ENCODE peak calls at places on chromosomes 1 and 21, in seven cellular contexts. B is mucosa of descending colon; D is kidney; F is AG04450; V is adrenal gland; U is CD8-positive, alpha-beta T cell; Z is endodermal cell. G is an unnamed sample.
A peak's percentile ranks its signal among the peaks of the same experiment; 100 is the strongest.

GRCh38 chr1:10796029-10796944 is at the start of gene CASZ1:
- DNase-seq in B (peak; percentile 83), D (peak; percentile 92), F (peak; percentile 71), V (peak; percentile 84), U (no peak), Z (peak; percentile 94), G (no peak)

GRCh38 chr1:182909578-182909977 is 43.4 kb downstream of the SHCBP1L start:
- DNase-seq in B (no peak), D (no peak), F (no peak), V (no peak), U (no peak), Z (no peak), G (no peak)

GRCh38 chr1:157047064-157047410 is 1.5 kb upstream of the ARHGEF11 start:
- DNase-seq in B (no peak), D (no peak), F (no peak), V (no peak), U (no peak), Z (no peak), G (peak; percentile 28)

GRCh38 chr1:21651214-21652042 is 17.7 kb downstream of the RAP1GAP start:
- DNase-seq in B (no peak), D (no peak), F (no peak), V (peak; percentile 65), U (peak; percentile 38), Z (peak; percentile 90), G (no peak)

GRCh38 chr1:246117066-246117791 is 389.9 kb downstream of the SMYD3 start:
- DNase-seq in B (no peak), D (no peak), F (peak; percentile 32), V (peak; percentile 59), U (peak; percentile 77), Z (peak; percentile 75), G (peak; percentile 64)

GRCh38 chr1:109784551-109785252 is 21.0 kb upstream of the EPS8L3 start:
- DNase-seq in B (peak; percentile 29), D (peak; percentile 59), F (no peak), V (no peak), U (no peak), Z (peak; percentile 47), G (no peak)

GRCh38 chr1:169517544-169518186 is 31.9 kb upstream of the SLC19A2 start:
- DNase-seq in B (no peak), D (no peak), F (no peak), V (no peak), U (no peak), Z (no peak), G (no peak)

GRCh38 chr1:44031051-44031899 is at the start of gene SLC6A9:
- DNase-seq in B (peak; percentile 75), D (peak; percentile 88), F (peak; percentile 70), V (peak; percentile 85), U (peak; percentile 73), Z (peak; percentile 88), G (peak; percentile 34)

GRCh38 chr1:46113948-46114347 is 18.5 kb downstream of the PIK3R3 start:
- DNase-seq in B (no peak), D (no peak), F (no peak), V (no peak), U (no peak), Z (no peak), G (no peak)

DNA sequence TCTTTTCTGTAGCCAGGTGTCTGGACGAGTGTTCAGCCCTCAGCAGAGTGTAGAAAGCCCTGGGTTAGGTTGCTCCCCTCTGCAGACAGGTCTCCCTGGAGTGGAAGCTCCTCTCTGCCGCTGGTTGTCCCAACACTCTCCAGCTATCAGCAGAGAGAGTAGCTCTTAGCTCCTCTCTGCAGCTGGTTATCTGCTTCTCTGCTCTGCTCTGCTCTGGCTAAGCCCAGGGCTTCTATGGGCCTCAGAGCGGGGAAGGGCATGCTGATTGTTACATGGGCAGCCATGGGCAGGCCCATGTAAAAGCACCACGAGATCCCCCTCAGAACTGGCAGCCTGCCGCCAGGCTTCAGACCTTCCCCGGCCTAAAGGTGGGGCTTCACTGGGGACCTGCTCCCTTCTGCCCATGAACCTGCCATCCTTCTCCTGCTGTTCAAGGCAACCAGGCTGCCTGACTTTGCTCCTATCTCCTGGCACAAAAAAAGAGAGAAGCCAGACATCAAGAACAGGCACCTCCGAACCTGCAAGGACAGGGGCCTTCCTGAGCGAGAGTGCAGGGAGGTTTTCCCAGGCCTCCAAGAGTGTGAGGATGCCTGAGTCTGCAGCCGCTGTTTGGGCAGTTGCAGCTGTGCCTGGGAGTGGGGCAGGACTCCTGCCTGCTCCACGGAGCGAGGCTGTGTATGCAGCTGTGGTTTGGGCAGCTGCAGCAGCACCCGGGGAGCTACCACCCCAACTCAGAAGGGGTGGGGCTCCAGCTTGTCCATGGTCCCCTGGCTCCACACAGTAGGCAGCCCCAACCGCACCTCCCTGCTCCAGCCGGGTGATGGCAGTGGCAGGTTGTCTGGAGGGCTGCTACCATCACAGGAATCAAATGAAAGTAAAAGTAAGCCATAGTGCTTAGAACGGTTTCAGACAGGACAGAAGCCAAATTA is 973.7 kb downstream of the LTN1 start:
- DNase-seq in B (no peak), D (no peak), F (no peak), V (peak; percentile 11), U (peak; percentile 12), Z (peak; percentile 68), G (peak; percentile 72)
- TF ChIP-seq CTCF in B (no peak), D (no peak), F (no peak), V (no peak), U (no peak), Z (peak; percentile 53), G (peak; percentile 24)

DNA sequence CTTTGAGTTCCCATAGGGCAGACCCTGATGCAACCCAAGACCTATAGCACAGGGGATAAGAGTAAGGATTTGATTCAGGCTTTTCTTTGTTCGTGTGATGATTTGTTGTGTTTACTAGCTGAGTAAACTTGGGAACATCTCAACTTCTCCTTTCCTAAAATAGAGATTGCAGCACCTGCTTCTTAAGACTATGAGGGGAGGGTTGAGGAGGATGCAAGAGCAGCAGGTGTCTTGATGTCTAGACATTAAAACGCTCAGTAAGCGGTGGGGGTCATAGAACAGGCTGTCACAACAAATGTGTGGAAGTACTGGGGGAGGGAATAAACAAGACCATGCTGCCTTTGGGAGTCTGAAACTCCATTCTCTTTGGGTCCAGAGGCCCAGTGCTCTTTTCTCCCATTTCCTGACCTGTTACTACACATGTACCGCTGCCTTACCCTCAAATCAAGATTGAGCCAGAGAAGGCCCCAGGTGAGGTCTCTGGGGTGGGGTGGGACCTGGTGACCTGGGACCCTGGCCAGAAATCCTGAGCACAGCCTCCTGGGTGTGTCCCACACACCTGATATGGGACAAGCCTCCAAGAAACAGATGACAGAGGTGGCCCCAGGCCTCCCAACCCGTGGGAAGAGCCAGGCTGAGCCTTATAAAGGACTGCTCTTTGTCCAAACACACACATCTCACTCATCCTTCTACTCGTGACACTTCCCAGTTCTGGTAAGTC is at the start of gene S100A7A:
- DNase-seq in B (no peak), D (no peak), F (no peak), V (no peak), U (no peak), Z (peak; percentile 25), G (peak; percentile 8)
- H3K4me3 ChIP-seq in B (no peak within 1 kb of the TSS), D (no peak within 1 kb of the TSS), F (no peak within 1 kb of the TSS), V (no peak within 1 kb of the TSS), U (no peak within 1 kb of the TSS), Z (no peak within 1 kb of the TSS), G (no peak within 1 kb of the TSS)

GRCh38 chr1:192993426-192994085 is 65.6 kb downstream of the UCHL5 start:
- DNase-seq in B (no peak), D (no peak), F (no peak), V (no peak), U (no peak), Z (no peak), G (peak; percentile 27)

GRCh38 chr1:192994141-192994540 is 65.0 kb downstream of the UCHL5 start:
- DNase-seq in B (no peak), D (no peak), F (no peak), V (no peak), U (no peak), Z (no peak), G (no peak)

DNA sequence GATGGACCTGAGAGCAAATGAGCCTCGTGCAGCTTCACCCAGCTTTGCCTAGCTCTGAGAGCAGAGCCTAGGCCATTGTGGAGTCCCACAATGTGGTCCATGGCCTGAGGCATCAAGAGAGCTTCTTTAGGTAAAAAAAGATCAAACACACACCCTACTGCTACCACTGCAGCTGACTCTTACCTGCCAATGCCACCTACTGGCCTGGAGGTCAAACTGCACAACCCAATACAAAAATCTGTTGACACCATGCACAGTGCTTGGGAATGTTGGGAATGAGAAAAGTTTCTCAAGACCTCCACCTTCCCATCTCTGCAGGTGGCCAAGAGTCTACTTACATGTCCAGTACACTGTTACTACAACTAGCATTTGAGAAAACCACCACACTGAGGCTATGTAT is 60.6 kb downstream of the UCHL5 start:
- DNase-seq in B (no peak), D (no peak), F (no peak), V (no peak), U (no peak), Z (peak; percentile 58), G (no peak)
- TF ChIP-seq CTCF in B (no peak), D (no peak), F (peak; percentile 9), V (peak; percentile 33), U (no peak), Z (peak; percentile 62), G (peak; percentile 36)

GRCh38 chr1:212432163-212432705 is 486 bp upstream of the NENF start:
- DNase-seq in B (no peak), D (no peak), F (no peak), V (no peak), U (no peak), Z (no peak), G (no peak)
- H3K4me3 ChIP-seq in B (no peak overlapping the region), D (peak overlapping the region; percentile 65), F (peak overlapping the region; percentile 72), V (peak overlapping the region; percentile 95), U (peak overlapping the region; percentile 55), Z (peak overlapping the region; percentile 81), G (peak overlapping the region; percentile 61)

DNA sequence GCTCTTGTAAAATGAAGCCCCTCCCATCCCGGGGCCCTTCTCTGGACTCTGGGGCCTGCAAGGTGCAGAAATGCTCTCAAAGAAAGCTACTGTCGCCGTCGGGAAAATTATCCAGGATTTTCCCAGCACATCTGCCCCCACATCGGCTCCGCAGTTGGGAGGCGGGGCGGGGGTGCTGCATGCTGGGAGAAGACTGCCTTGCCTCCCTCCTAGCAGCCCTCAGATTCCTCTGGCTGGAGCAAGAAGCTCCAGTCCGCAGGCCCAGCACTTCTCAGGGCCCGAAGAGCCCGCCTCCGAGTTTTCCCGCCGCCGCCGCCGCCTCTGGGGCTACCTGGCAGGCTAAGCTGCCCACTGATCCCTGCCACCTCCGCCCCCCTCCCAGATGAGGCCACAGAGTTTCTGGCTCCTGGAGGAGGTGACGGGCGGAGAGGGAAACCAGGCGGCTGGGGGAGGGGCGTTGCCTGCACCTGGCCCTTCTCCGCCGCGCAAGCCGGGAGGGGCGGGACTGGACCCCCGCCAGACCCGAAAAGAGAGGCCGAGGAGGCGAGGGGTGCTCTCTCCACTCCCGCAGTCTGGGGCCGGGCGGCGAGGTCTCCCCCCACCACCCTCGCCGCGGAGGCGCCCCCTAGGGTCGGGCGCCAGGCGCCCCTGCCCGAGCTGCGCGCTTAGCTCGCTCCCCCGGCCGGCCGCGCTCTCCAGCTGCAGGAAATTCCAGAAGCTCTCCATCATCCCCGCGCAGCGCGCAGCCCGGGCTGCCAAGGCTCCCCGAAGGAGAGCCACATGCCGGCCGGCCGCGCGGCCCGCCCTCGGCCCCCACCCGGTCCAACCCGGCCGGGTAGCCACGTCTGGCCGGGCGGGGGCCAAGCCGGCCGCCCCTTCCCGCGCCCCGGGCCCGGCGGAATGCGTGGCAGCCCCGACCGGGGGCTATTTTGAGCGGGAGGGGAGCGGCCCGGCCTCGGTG is 28.8 kb downstream of the AHDC1 start:
- DNase-seq in B (peak; percentile 80), D (peak; percentile 94), F (peak; percentile 54), V (peak; percentile 81), U (no peak), Z (peak; percentile 96), G (no peak)
- TF ChIP-seq CTCF in B (no peak), D (peak; percentile 6), F (peak; percentile 44), V (no peak), U (no peak), Z (peak; percentile 83), G (no peak)

GRCh38 chr1:93779540-93780121 is 98.0 kb upstream of the BCAR3 start:
- DNase-seq in B (no peak), D (no peak), F (peak; percentile 41), V (no peak), U (no peak), Z (peak; percentile 66), G (no peak)
- H3K4me3 ChIP-seq in B (no peak overlapping the region), D (no peak overlapping the region), F (no peak overlapping the region), V (no peak overlapping the region), U (no peak overlapping the region), Z (no peak overlapping the region), G (no peak overlapping the region)

GRCh38 chr1:198228925-198229324 is 72.1 kb downstream of the NEK7 start:
- DNase-seq in B (no peak), D (no peak), F (no peak), V (no peak), U (no peak), Z (no peak), G (no peak)
- TF ChIP-seq CTCF in B (no peak), D (no peak), F (no peak), V (no peak), U (no peak), Z (no peak), G (no peak)

G was measured in GM12865.